ENCODE peak calls at places on chromosomes 3 and 15, in nine cellular contexts. One of them, this sample, is unnamed.

GRCh38 chr3:168531116-168531515 is 435.4 kb upstream of the GOLIM4 start:
- DNase-seq in type B pancreatic cell: no peak
- DNase-seq in stomach: no peak
- DNase-seq in AG09319: no peak
- DNase-seq in dorsolateral prefrontal cortex: no peak
- DNase-seq in fibroblast of mammary gland: no peak
- DNase-seq in foreskin fibroblast: no peak
- DNase-seq in CD4-positive, alpha-beta T cell: no peak
- DNase-seq in endothelial cell: no peak
- DNase-seq in this sample: no peak

GRCh38 chr3:187616307-187616939 is 53.8 kb downstream of the SST start:
- DNase-seq in stomach: peak
- DNase-seq in type B pancreatic cell: no peak
- DNase-seq in dorsolateral prefrontal cortex: peak
- DNase-seq in AG09319: peak
- DNase-seq in CD4-positive, alpha-beta T cell: peak
- DNase-seq in fibroblast of mammary gland: peak
- DNase-seq in foreskin fibroblast: peak
- DNase-seq in endothelial cell: peak
- DNase-seq in this sample: peak

GRCh38 chr15:38696120-38696727 is 131.6 kb upstream of the RASGRP1 start:
- DNase-seq in stomach: peak
- DNase-seq in dorsolateral prefrontal cortex: no peak
- DNase-seq in foreskin fibroblast: peak
- DNase-seq in endothelial cell: no peak
- DNase-seq in AG09319: no peak
- DNase-seq in fibroblast of mammary gland: peak
- DNase-seq in type B pancreatic cell: no peak
- DNase-seq in CD4-positive, alpha-beta T cell: no peak
- DNase-seq in this sample: peak

GRCh38 chr15:30038667-30039523 is 43.9 kb upstream of the GOLGA8J start:
- DNase-seq in AG09319: no peak
- DNase-seq in CD4-positive, alpha-beta T cell: no peak
- DNase-seq in dorsolateral prefrontal cortex: peak
- DNase-seq in stomach: no peak
- DNase-seq in endothelial cell: no peak
- DNase-seq in fibroblast of mammary gland: no peak
- DNase-seq in foreskin fibroblast: no peak
- DNase-seq in type B pancreatic cell: no peak
- DNase-seq in this sample: no peak

GRCh38 chr3:52522651-52523251 is 10.9 kb downstream of the NT5DC2 start:
- DNase-seq in foreskin fibroblast: no peak
- DNase-seq in endothelial cell: no peak
- DNase-seq in AG09319: no peak
- DNase-seq in type B pancreatic cell: no peak
- DNase-seq in fibroblast of mammary gland: no peak
- DNase-seq in CD4-positive, alpha-beta T cell: no peak
- DNase-seq in stomach: no peak
- DNase-seq in dorsolateral prefrontal cortex: no peak
- DNase-seq in this sample: no peak

GRCh38 chr15:36331531-36332275 is 247.7 kb upstream of the CDIN1 start:
- DNase-seq in foreskin fibroblast: no peak
- DNase-seq in endothelial cell: no peak
- DNase-seq in dorsolateral prefrontal cortex: no peak
- DNase-seq in type B pancreatic cell: no peak
- DNase-seq in AG09319: peak
- DNase-seq in CD4-positive, alpha-beta T cell: no peak
- DNase-seq in fibroblast of mammary gland: peak
- DNase-seq in stomach: no peak
- DNase-seq in this sample: no peak

GRCh38 chr3:66452247-66453040 is 48.4 kb downstream of the LRIG1 start:
- DNase-seq in stomach: no peak
- DNase-seq in endothelial cell: no peak
- DNase-seq in AG09319: no peak
- DNase-seq in foreskin fibroblast: no peak
- DNase-seq in CD4-positive, alpha-beta T cell: no peak
- DNase-seq in type B pancreatic cell: no peak
- DNase-seq in dorsolateral prefrontal cortex: no peak
- DNase-seq in fibroblast of mammary gland: no peak
- DNase-seq in this sample: no peak

GRCh38 chr3:116517308-116517707 is 72.0 kb upstream of the LSAMP start:
- DNase-seq in type B pancreatic cell: no peak
- DNase-seq in AG09319: no peak
- DNase-seq in fibroblast of mammary gland: peak
- DNase-seq in foreskin fibroblast: no peak
- DNase-seq in endothelial cell: no peak
- DNase-seq in stomach: no peak
- DNase-seq in dorsolateral prefrontal cortex: no peak
- DNase-seq in CD4-positive, alpha-beta T cell: no peak
- DNase-seq in this sample: peak

GRCh38 chr3:31804251-31805051 is 176.6 kb downstream of the OSBPL10 start:
- DNase-seq in AG09319: no peak
- DNase-seq in fibroblast of mammary gland: no peak
- DNase-seq in dorsolateral prefrontal cortex: no peak
- DNase-seq in CD4-positive, alpha-beta T cell: no peak
- DNase-seq in type B pancreatic cell: no peak
- DNase-seq in endothelial cell: no peak
- DNase-seq in foreskin fibroblast: no peak
- DNase-seq in stomach: no peak
- DNase-seq in this sample: no peak

GRCh38 chr3:188689101-188689574 is 482.6 kb upstream of the TPRG1 start:
- DNase-seq in dorsolateral prefrontal cortex: no peak
- DNase-seq in AG09319: peak
- DNase-seq in endothelial cell: no peak
- DNase-seq in foreskin fibroblast: peak
- DNase-seq in CD4-positive, alpha-beta T cell: no peak
- DNase-seq in type B pancreatic cell: no peak
- DNase-seq in fibroblast of mammary gland: peak
- DNase-seq in stomach: no peak
- DNase-seq in this sample: no peak

GRCh38 chr3:188690076-188690475 is 481.7 kb upstream of the TPRG1 start:
- DNase-seq in type B pancreatic cell: no peak
- DNase-seq in CD4-positive, alpha-beta T cell: no peak
- DNase-seq in foreskin fibroblast: no peak
- DNase-seq in stomach: no peak
- DNase-seq in endothelial cell: no peak
- DNase-seq in AG09319: no peak
- DNase-seq in fibroblast of mammary gland: no peak
- DNase-seq in dorsolateral prefrontal cortex: no peak
- DNase-seq in this sample: no peak

GRCh38 chr3:188686319-188686718 is 485.5 kb upstream of the TPRG1 start:
- DNase-seq in endothelial cell: no peak
- DNase-seq in fibroblast of mammary gland: no peak
- DNase-seq in foreskin fibroblast: no peak
- DNase-seq in type B pancreatic cell: no peak
- DNase-seq in AG09319: no peak
- DNase-seq in stomach: no peak
- DNase-seq in dorsolateral prefrontal cortex: no peak
- DNase-seq in CD4-positive, alpha-beta T cell: no peak
- DNase-seq in this sample: no peak

GRCh38 chr3:188685789-188686188 is 486.0 kb upstream of the TPRG1 start:
- DNase-seq in type B pancreatic cell: no peak
- DNase-seq in stomach: no peak
- DNase-seq in fibroblast of mammary gland: no peak
- DNase-seq in CD4-positive, alpha-beta T cell: no peak
- DNase-seq in foreskin fibroblast: no peak
- DNase-seq in dorsolateral prefrontal cortex: no peak
- DNase-seq in AG09319: no peak
- DNase-seq in endothelial cell: no peak
- DNase-seq in this sample: no peak

GRCh38 chr3:188687389-188687788 is 484.4 kb upstream of the TPRG1 start:
- DNase-seq in foreskin fibroblast: peak
- DNase-seq in endothelial cell: peak
- DNase-seq in dorsolateral prefrontal cortex: no peak
- DNase-seq in AG09319: no peak
- DNase-seq in stomach: no peak
- DNase-seq in fibroblast of mammary gland: peak
- DNase-seq in type B pancreatic cell: no peak
- DNase-seq in CD4-positive, alpha-beta T cell: no peak
- DNase-seq in this sample: no peak
- TF ChIP-seq CTCF in foreskin fibroblast: peak
- TF ChIP-seq CTCF in endothelial cell: no peak
- TF ChIP-seq CTCF in dorsolateral prefrontal cortex: no peak
- TF ChIP-seq CTCF in AG09319: peak
- TF ChIP-seq CTCF in stomach: no peak
- TF ChIP-seq CTCF in fibroblast of mammary gland: peak
- TF ChIP-seq CTCF in type B pancreatic cell: no peak
- TF ChIP-seq CTCF in CD4-positive, alpha-beta T cell: no peak
- TF ChIP-seq CTCF in this sample: no peak

DNA sequence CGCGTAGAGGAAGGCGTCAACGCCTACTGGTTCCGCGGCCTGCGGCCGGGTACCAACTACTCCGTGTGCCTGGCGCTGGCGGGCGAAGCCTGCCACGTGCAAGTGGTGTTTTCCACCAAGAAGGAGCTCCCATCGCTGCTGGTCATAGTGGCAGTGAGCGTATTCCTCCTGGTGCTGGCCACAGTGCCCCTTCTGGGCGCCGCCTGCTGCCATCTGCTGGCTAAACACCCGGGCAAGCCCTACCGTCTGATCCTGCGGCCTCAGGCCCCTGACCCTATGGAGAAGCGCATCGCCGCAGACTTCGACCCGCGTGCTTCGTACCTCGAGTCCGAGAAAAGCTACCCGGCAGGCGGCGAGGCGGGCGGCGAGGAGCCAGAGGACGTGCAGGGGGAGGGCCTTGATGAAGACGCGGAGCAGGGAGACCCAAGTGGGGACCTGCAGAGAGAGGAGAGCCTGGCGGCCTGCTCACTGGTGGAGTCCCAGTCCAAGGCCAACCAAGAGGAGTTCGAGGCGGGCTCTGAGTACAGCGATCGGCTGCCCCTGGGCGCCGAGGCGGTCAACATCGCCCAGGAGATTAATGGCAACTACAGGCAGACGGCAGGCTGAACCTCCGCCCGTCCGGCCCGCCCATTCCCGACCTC is 4.1 kb downstream of the ISLR2 start:
- DNase-seq in AG09319: no peak
- DNase-seq in type B pancreatic cell: no peak
- DNase-seq in stomach: peak
- DNase-seq in dorsolateral prefrontal cortex: no peak
- DNase-seq in CD4-positive, alpha-beta T cell: no peak
- DNase-seq in foreskin fibroblast: peak
- DNase-seq in fibroblast of mammary gland: no peak
- DNase-seq in endothelial cell: peak
- DNase-seq in this sample: peak
- TF ChIP-seq CTCF in AG09319: peak
- TF ChIP-seq CTCF in type B pancreatic cell: peak
- TF ChIP-seq CTCF in stomach: peak
- TF ChIP-seq CTCF in dorsolateral prefrontal cortex: no peak
- TF ChIP-seq CTCF in CD4-positive, alpha-beta T cell: no peak
- TF ChIP-seq CTCF in foreskin fibroblast: peak
- TF ChIP-seq CTCF in fibroblast of mammary gland: peak
- TF ChIP-seq CTCF in endothelial cell: peak
- TF ChIP-seq CTCF in this sample: peak

GRCh38 chr15:100924436-100924835 is 5.3 kb downstream of the LRRK1 start:
- DNase-seq in type B pancreatic cell: peak
- DNase-seq in dorsolateral prefrontal cortex: no peak
- DNase-seq in fibroblast of mammary gland: no peak
- DNase-seq in foreskin fibroblast: no peak
- DNase-seq in AG09319: no peak
- DNase-seq in endothelial cell: no peak
- DNase-seq in CD4-positive, alpha-beta T cell: no peak
- DNase-seq in stomach: no peak
- DNase-seq in this sample: no peak

GRCh38 chr15:100920516-100921135 is 1.5 kb downstream of the LRRK1 start:
- DNase-seq in fibroblast of mammary gland: no peak
- DNase-seq in dorsolateral prefrontal cortex: no peak
- DNase-seq in type B pancreatic cell: no peak
- DNase-seq in stomach: no peak
- DNase-seq in CD4-positive, alpha-beta T cell: no peak
- DNase-seq in foreskin fibroblast: no peak
- DNase-seq in endothelial cell: no peak
- DNase-seq in AG09319: no peak
- DNase-seq in this sample: no peak

GRCh38 chr15:100923902-100924301 is 4.7 kb downstream of the LRRK1 start:
- DNase-seq in dorsolateral prefrontal cortex: no peak
- DNase-seq in type B pancreatic cell: peak
- DNase-seq in AG09319: no peak
- DNase-seq in stomach: no peak
- DNase-seq in fibroblast of mammary gland: no peak
- DNase-seq in endothelial cell: no peak
- DNase-seq in foreskin fibroblast: no peak
- DNase-seq in CD4-positive, alpha-beta T cell: no peak
- DNase-seq in this sample: no peak

GRCh38 chr15:100923076-100923475 is 3.9 kb downstream of the LRRK1 start:
- DNase-seq in fibroblast of mammary gland: no peak
- DNase-seq in endothelial cell: no peak
- DNase-seq in type B pancreatic cell: no peak
- DNase-seq in CD4-positive, alpha-beta T cell: no peak
- DNase-seq in foreskin fibroblast: no peak
- DNase-seq in AG09319: no peak
- DNase-seq in dorsolateral prefrontal cortex: no peak
- DNase-seq in stomach: no peak
- DNase-seq in this sample: no peak

DNA sequence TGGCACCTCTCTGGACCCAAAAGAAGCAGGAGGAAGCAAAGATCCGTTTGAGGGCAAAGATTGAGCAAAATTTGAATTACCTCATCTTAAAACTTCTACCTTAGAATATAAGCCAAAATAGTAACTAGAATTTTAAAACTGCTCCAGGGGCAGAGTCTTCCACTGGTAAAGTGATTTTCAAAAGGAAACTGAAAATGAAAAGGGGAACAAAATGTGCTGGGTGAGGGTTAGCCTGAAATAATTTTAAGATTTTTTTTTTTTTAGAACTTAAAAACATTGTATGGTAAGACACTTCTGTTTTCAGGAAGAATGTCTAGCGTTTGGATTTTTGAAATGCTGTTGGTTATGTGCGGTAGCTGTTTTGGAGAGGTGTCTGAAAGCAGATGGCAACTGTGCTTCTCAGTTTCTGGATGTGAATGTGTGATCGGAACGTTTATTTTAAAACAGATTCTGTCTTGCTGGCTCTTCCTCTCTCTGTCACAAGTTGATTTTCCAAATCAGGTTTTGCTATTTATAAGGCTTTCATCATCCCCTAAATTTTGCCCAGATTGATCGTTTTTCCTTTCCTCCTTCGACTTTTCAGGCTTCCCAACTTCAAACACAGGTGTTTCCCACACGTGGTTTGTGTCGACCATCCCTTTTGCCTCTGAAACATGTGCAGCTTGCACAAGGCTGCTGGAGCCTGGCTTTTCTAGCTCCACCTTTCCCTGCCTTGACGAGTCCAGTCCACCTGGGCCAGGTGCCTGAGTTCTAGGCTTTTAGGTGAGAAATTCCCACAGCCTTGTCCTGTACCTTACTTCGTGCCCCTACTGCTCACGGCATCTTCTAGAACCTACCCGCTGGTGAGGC is 3.3 kb downstream of the LRRK1 start:
- DNase-seq in CD4-positive, alpha-beta T cell: no peak
- DNase-seq in dorsolateral prefrontal cortex: peak
- DNase-seq in AG09319: no peak
- DNase-seq in foreskin fibroblast: no peak
- DNase-seq in fibroblast of mammary gland: no peak
- DNase-seq in endothelial cell: no peak
- DNase-seq in type B pancreatic cell: no peak
- DNase-seq in stomach: no peak
- DNase-seq in this sample: peak
- TF ChIP-seq CTCF in CD4-positive, alpha-beta T cell: no peak
- TF ChIP-seq CTCF in dorsolateral prefrontal cortex: no peak
- TF ChIP-seq CTCF in AG09319: no peak
- TF ChIP-seq CTCF in foreskin fibroblast: no peak
- TF ChIP-seq CTCF in fibroblast of mammary gland: no peak
- TF ChIP-seq CTCF in endothelial cell: no peak
- TF ChIP-seq CTCF in type B pancreatic cell: no peak
- TF ChIP-seq CTCF in stomach: no peak
- TF ChIP-seq CTCF in this sample: no peak

GRCh38 chr3:183266454-183266853 is 13.4 kb downstream of the B3GNT5 start:
- DNase-seq in fibroblast of mammary gland: no peak
- DNase-seq in AG09319: no peak
- DNase-seq in CD4-positive, alpha-beta T cell: no peak
- DNase-seq in dorsolateral prefrontal cortex: no peak
- DNase-seq in foreskin fibroblast: no peak
- DNase-seq in type B pancreatic cell: no peak
- DNase-seq in stomach: no peak
- DNase-seq in endothelial cell: no peak
- DNase-seq in this sample: no peak
- TF ChIP-seq CTCF in fibroblast of mammary gland: no peak
- TF ChIP-seq CTCF in AG09319: no peak
- TF ChIP-seq CTCF in CD4-positive, alpha-beta T cell: no peak
- TF ChIP-seq CTCF in dorsolateral prefrontal cortex: no peak
- TF ChIP-seq CTCF in foreskin fibroblast: no peak
- TF ChIP-seq CTCF in type B pancreatic cell: no peak
- TF ChIP-seq CTCF in stomach: no peak
- TF ChIP-seq CTCF in endothelial cell: no peak
- TF ChIP-seq CTCF in this sample: no peak